ENCODE peak calls at places on chromosomes 7 and 10, in six cellular contexts. X is naive thymus-derived CD4-positive, alpha-beta T cell; N is H7; T is T-helper 9 cell; W is T follicular helper cell; I is activated CD4-positive, alpha-beta T cell treated with anti-CD3 and anti-CD28 coated beads, Interleukin-2, amount 50 U/mL, for 24 hours. K is an unnamed sample.

GRCh38 chr10:72171175-72171630 is 44.6 kb upstream of the ANAPC16 start:
- DNase-seq in X (no peak), N (no peak), T (no peak), W (no peak), I (no peak), K (no peak)

GRCh38 chr10:126569513-126570447 is 100.7 kb downstream of the C10orf90 start:
- DNase-seq in X (no peak), N (no peak), T (no peak), W (no peak), I (no peak), K (no peak)

GRCh38 chr7:27555670-27556069 is 107.0 kb downstream of the HIBADH start:
- DNase-seq in X (no peak), N (no peak), T (no peak), W (no peak), I (no peak), K (no peak)

GRCh38 chr7:151491859-151492258 is 27.8 kb downstream of the RHEB start:
- DNase-seq in X (no peak), N (no peak), T (no peak), W (no peak), I (no peak), K (no peak)

GRCh38 chr10:615583-616152 is 73.8 kb downstream of the DIP2C start:
- DNase-seq in X (no peak), N (no peak), T (no peak), W (no peak), I (no peak), K (no peak)

GRCh38 chr7:16740623-16740953 is 13.0 kb upstream of the TSPAN13 start:
- DNase-seq in X (no peak), N (no peak), T (no peak), W (no peak), I (no peak), K (no peak)

GRCh38 chr7:122674502-122674901 is 24.4 kb downstream of the RNF133 start:
- DNase-seq in X (no peak), N (no peak), T (no peak), W (no peak), I (no peak), K (no peak)

GRCh38 chr7:99624487-99624886 is 7.7 kb downstream of the ZSCAN25 start:
- DNase-seq in X (peak), N (no peak), T (peak), W (peak), I (peak), K (peak)

GRCh38 chr7:44348300-44348699 is 22.9 kb upstream of the CAMK2B start:
- DNase-seq in X (no peak), N (peak), T (no peak), W (no peak), I (no peak), K (no peak)

GRCh38 chr7:100642534-100642907 is 1.2 kb upstream of the TFR2 start:
- DNase-seq in X (no peak), N (peak), T (no peak), W (no peak), I (no peak), K (no peak)

GRCh38 chr7:89183726-89184125 is 388.2 kb upstream of the TEX47 start:
- DNase-seq in X (no peak), N (no peak), T (no peak), W (no peak), I (no peak), K (no peak)

GRCh38 chr7:117278040-117278439 is 44.8 kb downstream of the WNT2 start:
- DNase-seq in X (no peak), N (no peak), T (no peak), W (no peak), I (no peak), K (no peak)

GRCh38 chr10:6878067-6878412 is 298.0 kb upstream of the PRKCQ start:
- DNase-seq in X (no peak), N (peak), T (no peak), W (no peak), I (no peak), K (no peak)

GRCh38 chr7:77455334-77455733 is 39.2 kb upstream of the GSAP start:
- DNase-seq in X (no peak), N (no peak), T (no peak), W (no peak), I (no peak), K (no peak)

GRCh38 chr7:56079450-56080185 is 13.1 kb downstream of the PHKG1 start:
- DNase-seq in X (no peak), N (peak), T (no peak), W (no peak), I (no peak), K (no peak)

GRCh38 chr7:140014123-140014522 is 48.6 kb downstream of the PARP12 start:
- DNase-seq in X (no peak), N (no peak), T (no peak), W (no peak), I (no peak), K (no peak)

GRCh38 chr10:123474700-123475099 is 191.5 kb upstream of the GPR26 start:
- DNase-seq in X (no peak), N (no peak), T (no peak), W (no peak), I (no peak), K (no peak)

GRCh38 chr10:121753726-121754476 is 155.7 kb upstream of the FGFR2 start:
- DNase-seq in X (no peak), N (peak), T (no peak), W (no peak), I (no peak), K (no peak)

GRCh38 chr7:126696236-126696635 is 556.5 kb downstream of the GRM8 start:
- DNase-seq in X (no peak), N (no peak), T (no peak), W (no peak), I (no peak), K (no peak)

GRCh38 chr7:18357691-18358090 is 137.9 kb upstream of the HDAC9 start:
- DNase-seq in X (no peak), N (no peak), T (no peak), W (no peak), I (no peak), K (no peak)

GRCh38 chr7:151946932-151947331 is 9.3 kb upstream of the GALNTL5 start:
- DNase-seq in X (no peak), N (no peak), T (no peak), W (no peak), I (no peak), K (no peak)

GRCh38 chr10:52491246-52492000 is 177.3 kb downstream of the DKK1 start:
- DNase-seq in X (no peak), N (no peak), T (no peak), W (no peak), I (no peak), K (no peak)

GRCh38 chr10:116001266-116001857 is 271.6 kb downstream of the GFRA1 start:
- DNase-seq in X (no peak), N (no peak), T (no peak), W (no peak), I (no peak), K (no peak)

GRCh38 chr10:66835400-66835799 is 90.4 kb upstream of the LRRTM3 start:
- DNase-seq in X (no peak), N (no peak), T (no peak), W (no peak), I (no peak), K (no peak)

GRCh38 chr7:136698231-136698630 is 170.2 kb upstream of the CHRM2 start:
- DNase-seq in X (no peak), N (no peak), T (no peak), W (no peak), I (no peak), K (no peak)

GRCh38 chr7:13673290-13673689 is 316.2 kb downstream of the ETV1 start:
- DNase-seq in X (no peak), N (no peak), T (no peak), W (no peak), I (no peak), K (no peak)

GRCh38 chr10:19209319-19209718 is 160.7 kb downstream of the MALRD1 start:
- DNase-seq in X (no peak), N (no peak), T (no peak), W (no peak), I (no peak), K (no peak)

GRCh38 chr10:70748305-70748704 is 36.9 kb downstream of the TBATA start:
- DNase-seq in X (no peak), N (no peak), T (no peak), W (no peak), I (no peak), K (no peak)

GRCh38 chr10:66215005-66215404 is 710.8 kb upstream of the LRRTM3 start:
- DNase-seq in X (no peak), N (peak), T (no peak), W (no peak), I (no peak), K (no peak)

GRCh38 chr7:108080094-108080656 is 50.0 kb downstream of the LAMB4 start:
- DNase-seq in X (no peak), N (no peak), T (no peak), W (no peak), I (no peak), K (no peak)

GRCh38 chr10:103470755-103471653 is 8.0 kb downstream of the CALHM3 start:
- DNase-seq in X (peak), N (peak), T (peak), W (peak), I (peak), K (peak)

GRCh38 chr10:11782793-11783557 is 40.2 kb upstream of the PROSER2 start:
- DNase-seq in X (no peak), N (peak), T (no peak), W (no peak), I (peak), K (peak)

GRCh38 chr7:67380326-67380725 is 383.7 kb downstream of the TYW1 start:
- DNase-seq in X (no peak), N (no peak), T (no peak), W (no peak), I (no peak), K (no peak)

GRCh38 chr10:48759113-48759901 is 74.6 kb downstream of the WDFY4 start:
- DNase-seq in X (no peak), N (no peak), T (no peak), W (no peak), I (no peak), K (no peak)

GRCh38 chr10:25694976-25695375 is 239.1 kb upstream of the MYO3A start:
- DNase-seq in X (no peak), N (no peak), T (no peak), W (no peak), I (no peak), K (no peak)

GRCh38 chr7:100003711-100004661 is 11.4 kb upstream of the ZKSCAN1 start:
- DNase-seq in X (no peak), N (no peak), T (no peak), W (no peak), I (no peak), K (no peak)